ENCODE peak calls at places on chromosomes 4 and X, in nine cellular contexts. O is spleen; G is lower leg skin; Z is HFF-Myc; R is CD8-positive, alpha-beta T cell; Q is sigmoid colon; E is mesothelial cell of epicardium; U is fibroblast of pulmonary artery; J is fibroblast of the aortic adventitia. P is an unnamed sample.

GRCh38 chr4:99816611-99817309 is at the start of gene DAPP1:
- DNase-seq in O (peak), G (peak), Z (no peak), R (peak), Q (peak), E (no peak), U (no peak), J (no peak), P (peak)

GRCh38 chrX:30735839-30736238 is 82.6 kb downstream of the GK start:
- DNase-seq in O (no peak), G (no peak), Z (peak), R (peak), Q (no peak), E (peak), U (peak), J (peak), P (peak)

GRCh38 chr4:175369087-175369486 is 443.0 kb downstream of the GPM6A start:
- DNase-seq in O (no peak), G (no peak), Z (peak), R (no peak), Q (no peak), E (no peak), U (peak), J (peak), P (no peak)

GRCh38 chr4:48879561-48880442 is 26.8 kb downstream of the OCIAD2 start:
- DNase-seq in O (no peak), G (no peak), Z (no peak), R (no peak), Q (no peak), E (no peak), U (no peak), J (no peak), P (no peak)

GRCh38 chr4:101244349-101244748 is 103.0 kb downstream of the PPP3CA start:
- DNase-seq in O (no peak), G (no peak), Z (no peak), R (no peak), Q (no peak), E (no peak), U (no peak), J (no peak), P (no peak)

GRCh38 chr4:132614682-132615081 is 534.4 kb upstream of the PCDH10 start:
- DNase-seq in O (no peak), G (no peak), Z (no peak), R (no peak), Q (no peak), E (no peak), U (peak), J (peak), P (no peak)

GRCh38 chr4:146638801-146639351 is at the start of gene POU4F2:
- DNase-seq in O (no peak), G (no peak), Z (no peak), R (no peak), Q (no peak), E (peak), U (peak), J (no peak), P (no peak)

GRCh38 chr4:178823673-178824072 is 1381.4 kb upstream of the AGA start:
- DNase-seq in O (no peak), G (no peak), Z (no peak), R (no peak), Q (no peak), E (no peak), U (no peak), J (no peak), P (no peak)

GRCh38 chr4:8433181-8433580 is 7.3 kb downstream of the ACOX3 start:
- DNase-seq in O (no peak), G (no peak), Z (no peak), R (no peak), Q (no peak), E (no peak), U (no peak), J (no peak), P (no peak)

GRCh38 chr4:2649604-2650114 is 106.5 kb downstream of the TNIP2 start:
- DNase-seq in O (no peak), G (peak), Z (no peak), R (no peak), Q (peak), E (peak), U (no peak), J (no peak), P (no peak)

GRCh38 chr4:176660561-176660960 is 132.2 kb downstream of the VEGFC start:
- DNase-seq in O (no peak), G (no peak), Z (no peak), R (no peak), Q (no peak), E (no peak), U (no peak), J (no peak), P (no peak)

GRCh38 chr4:152479428-152480026 is 56.4 kb downstream of the FBXW7 start:
- DNase-seq in O (no peak), G (no peak), Z (no peak), R (no peak), Q (no peak), E (no peak), U (peak), J (peak), P (no peak)

GRCh38 chr4:25117274-25117673 is 43.0 kb downstream of the SEPSECS start:
- DNase-seq in O (no peak), G (no peak), Z (no peak), R (no peak), Q (no peak), E (no peak), U (no peak), J (no peak), P (no peak)

GRCh38 chrX:22060451-22060940 is 28.4 kb downstream of the PHEX start:
- DNase-seq in O (no peak), G (no peak), Z (no peak), R (no peak), Q (no peak), E (no peak), U (peak), J (peak), P (no peak)

GRCh38 chrX:8743126-8743732 is 11.3 kb upstream of the ANOS1 start:
- DNase-seq in O (peak), G (peak), Z (no peak), R (peak), Q (no peak), E (peak), U (peak), J (peak), P (peak)

GRCh38 chr4:147707892-147708672 is 23.8 kb upstream of the ARHGAP10 start:
- DNase-seq in O (no peak), G (no peak), Z (no peak), R (peak), Q (peak), E (no peak), U (peak), J (peak), P (no peak)

GRCh38 chr4:145619639-145619996 is 433 bp downstream of the MMAA start:
- DNase-seq in O (peak), G (peak), Z (peak), R (no peak), Q (peak), E (no peak), U (peak), J (peak), P (no peak)

GRCh38 chrX:6228720-6229119 is at the start of gene NLGN4X:
- DNase-seq in O (peak), G (no peak), Z (no peak), R (no peak), Q (no peak), E (no peak), U (no peak), J (no peak), P (no peak)

GRCh38 chr4:183356173-183356825 is 34.1 kb upstream of the CLDN24 start:
- DNase-seq in O (peak), G (peak), Z (no peak), R (no peak), Q (no peak), E (no peak), U (no peak), J (no peak), P (no peak)

GRCh38 chr4:99625369-99625768 is 32.3 kb downstream of the C4orf54 start:
- DNase-seq in O (no peak), G (no peak), Z (no peak), R (no peak), Q (no peak), E (no peak), U (no peak), J (no peak), P (no peak)

GRCh38 chr4:164304861-164305260 is 449.1 kb upstream of the SMIM31 start:
- DNase-seq in O (no peak), G (no peak), Z (no peak), R (no peak), Q (no peak), E (no peak), U (no peak), J (no peak), P (no peak)

GRCh38 chrX:147894332-147894870 is 17.3 kb upstream of the FMR1 start:
- DNase-seq in O (no peak), G (no peak), Z (no peak), R (no peak), Q (no peak), E (peak), U (peak), J (peak), P (no peak)

GRCh38 chr4:95694411-95694810 is 145.5 kb upstream of the PDHA2 start:
- DNase-seq in O (no peak), G (no peak), Z (no peak), R (no peak), Q (no peak), E (no peak), U (peak), J (no peak), P (no peak)

DNA sequence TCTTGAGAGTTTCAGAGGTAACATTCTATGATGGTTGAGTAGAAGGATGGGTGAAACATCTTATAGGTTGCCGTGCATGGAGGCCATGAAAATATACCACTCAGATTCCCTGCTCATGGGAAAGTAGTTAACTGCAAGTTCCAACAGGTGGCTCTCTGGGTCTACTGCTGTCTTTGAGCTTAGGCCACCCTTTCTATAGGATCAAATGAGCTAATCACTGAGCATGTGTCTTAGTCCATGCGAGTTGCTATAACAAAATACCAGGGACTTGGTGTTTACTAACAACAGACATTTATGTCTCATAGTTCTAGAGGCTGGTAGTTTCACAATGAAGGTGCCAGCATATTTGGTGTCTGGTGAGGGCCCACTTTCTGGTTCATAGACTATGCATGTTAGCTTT is 144.8 kb upstream of the UNC5C start:
- DNase-seq in O (no peak), G (no peak), Z (no peak), R (no peak), Q (no peak), E (no peak), U (peak), J (no peak), P (no peak)
- TF ChIP-seq CTCF in O (no peak), G (no peak), Z (no peak), R (no peak), Q (no peak), E (no peak), U (peak), J (no peak), P (no peak)

GRCh38 chr4:15414601-15415091 is 13.2 kb upstream of the C1QTNF7 start:
- DNase-seq in O (no peak), G (no peak), Z (no peak), R (no peak), Q (no peak), E (no peak), U (peak), J (peak), P (no peak)

GRCh38 chr4:15413010-15413622 is 14.7 kb upstream of the C1QTNF7 start:
- DNase-seq in O (no peak), G (no peak), Z (no peak), R (no peak), Q (no peak), E (no peak), U (peak), J (peak), P (no peak)

GRCh38 chr4:15405069-15405468 is 22.8 kb upstream of the C1QTNF7 start:
- DNase-seq in O (no peak), G (no peak), Z (no peak), R (no peak), Q (no peak), E (no peak), U (no peak), J (no peak), P (no peak)

GRCh38 chr4:15413623-15414019 is 14.2 kb upstream of the C1QTNF7 start:
- DNase-seq in O (no peak), G (no peak), Z (no peak), R (no peak), Q (no peak), E (no peak), U (no peak), J (no peak), P (no peak)

DNA sequence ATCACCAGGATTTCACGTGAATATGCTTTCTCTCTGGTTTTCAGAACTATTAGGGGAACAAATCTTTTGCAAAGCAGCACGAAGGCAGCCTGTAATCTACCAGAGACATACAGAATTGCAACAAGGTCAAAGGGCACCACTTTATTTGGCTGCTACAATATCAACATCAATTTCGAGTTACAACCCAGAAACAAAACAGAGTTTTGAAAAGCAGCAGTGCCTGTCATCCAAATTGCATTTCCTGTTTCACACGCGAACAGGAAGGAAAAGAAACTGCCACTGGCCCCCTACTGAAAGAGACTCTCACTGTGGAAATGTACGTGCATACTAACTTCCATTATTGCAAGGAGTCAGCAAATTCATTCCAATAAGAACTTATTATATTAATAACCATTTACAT is 17.1 kb upstream of the C1QTNF7 start:
- DNase-seq in O (no peak), G (no peak), Z (no peak), R (no peak), Q (no peak), E (no peak), U (peak), J (no peak), P (no peak)
- TF ChIP-seq CTCF in O (peak), G (no peak), Z (no peak), R (no peak), Q (no peak), E (no peak), U (no peak), J (no peak), P (no peak)

GRCh38 chrX:49282647-49283011 is 13.0 kb downstream of the PPP1R3F start:
- DNase-seq in O (peak), G (peak), Z (peak), R (no peak), Q (peak), E (no peak), U (peak), J (peak), P (no peak)
- TF ChIP-seq CTCF in O (no peak), G (no peak), Z (peak), R (no peak), Q (no peak), E (no peak), U (peak), J (peak), P (no peak)

DNA sequence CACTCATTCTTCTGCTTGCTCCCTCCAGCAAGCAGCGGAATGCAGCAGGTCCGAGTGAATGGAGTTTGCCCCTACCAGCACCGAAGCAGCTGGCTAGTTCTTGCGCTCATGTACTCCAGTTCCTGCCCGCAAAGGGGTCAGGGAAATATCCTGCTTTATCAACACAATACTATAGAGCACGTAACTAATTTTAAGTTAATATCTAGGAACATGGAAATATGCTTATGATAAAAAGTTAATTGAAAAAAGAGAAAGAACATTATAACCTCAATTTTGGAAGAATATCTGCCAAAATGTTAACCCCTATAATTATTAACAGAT is 195.6 kb downstream of the SNCA start:
- DNase-seq in O (no peak), G (no peak), Z (no peak), R (no peak), Q (no peak), E (no peak), U (no peak), J (no peak), P (no peak)
- TF ChIP-seq CTCF in O (no peak), G (no peak), Z (no peak), R (no peak), Q (no peak), E (no peak), U (no peak), J (no peak), P (no peak)

GRCh38 chrX:121336831-121337421 is 289.5 kb downstream of the GLUD2 start:
- DNase-seq in O (no peak), G (no peak), Z (no peak), R (no peak), Q (no peak), E (no peak), U (no peak), J (no peak), P (no peak)

GRCh38 chrX:121333942-121334341 is 286.5 kb downstream of the GLUD2 start:
- DNase-seq in O (no peak), G (no peak), Z (no peak), R (no peak), Q (no peak), E (no peak), U (no peak), J (no peak), P (no peak)
- TF ChIP-seq CTCF in O (no peak), G (no peak), Z (no peak), R (no peak), Q (no peak), E (no peak), U (no peak), J (no peak), P (no peak)

GRCh38 chrX:129678176-129678880 is 23.6 kb upstream of the APLN start:
- DNase-seq in O (peak), G (no peak), Z (no peak), R (peak), Q (peak), E (no peak), U (no peak), J (no peak), P (peak)
- TF ChIP-seq CTCF in O (peak), G (no peak), Z (no peak), R (peak), Q (no peak), E (no peak), U (no peak), J (no peak), P (no peak)

GRCh38 chrX:111779582-111779981 is 96.4 kb upstream of the TRPC5OS start:
- DNase-seq in O (no peak), G (no peak), Z (no peak), R (no peak), Q (no peak), E (no peak), U (no peak), J (no peak), P (no peak)
- TF ChIP-seq CTCF in O (no peak), G (no peak), Z (no peak), R (no peak), Q (no peak), E (no peak), U (no peak), J (no peak), P (no peak)

DNA sequence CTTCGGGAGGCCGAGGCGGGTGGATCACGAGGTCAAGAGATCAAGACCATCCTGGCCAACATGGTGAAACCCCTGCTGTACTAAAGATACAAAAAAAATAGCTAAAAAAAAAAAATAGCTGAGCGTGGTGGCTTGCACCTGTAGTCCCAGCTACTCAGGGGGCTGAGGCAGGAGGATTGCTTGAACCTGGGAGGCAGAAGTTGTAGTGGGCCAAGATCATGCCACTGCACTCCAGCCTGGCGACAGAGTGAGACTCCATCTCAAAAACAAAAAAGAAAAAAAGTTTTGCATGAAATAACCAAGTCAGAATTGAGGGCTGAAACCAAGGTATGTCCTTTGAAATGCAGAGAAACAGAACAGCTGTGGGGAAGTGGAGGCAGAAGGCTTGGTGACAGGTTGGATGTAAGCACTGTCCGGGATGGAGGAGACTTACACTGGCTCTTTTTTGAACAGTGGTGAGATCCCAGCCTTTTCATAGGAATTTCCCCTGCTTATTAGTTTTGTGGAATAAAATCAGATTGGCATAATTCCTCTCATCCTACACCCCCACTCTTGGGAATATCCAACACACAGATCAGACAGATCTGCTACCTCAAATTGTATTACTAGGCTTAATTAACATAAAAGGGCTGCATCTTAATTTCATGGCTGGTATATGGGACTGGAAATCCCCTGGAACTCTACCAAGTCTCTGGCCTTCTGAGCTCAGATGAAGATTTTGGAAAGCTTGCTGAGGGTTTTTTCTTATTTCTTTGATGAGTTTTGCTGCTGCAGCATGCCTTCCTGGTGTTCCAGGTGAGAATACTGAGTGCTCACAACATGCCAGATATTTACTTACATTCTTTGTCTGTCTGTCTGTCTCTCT is 18.8 kb upstream of the C4orf36 start:
- DNase-seq in O (no peak), G (no peak), Z (no peak), R (no peak), Q (no peak), E (no peak), U (peak), J (peak), P (no peak)
- TF ChIP-seq CTCF in O (no peak), G (no peak), Z (no peak), R (no peak), Q (no peak), E (no peak), U (no peak), J (no peak), P (no peak)

DNA sequence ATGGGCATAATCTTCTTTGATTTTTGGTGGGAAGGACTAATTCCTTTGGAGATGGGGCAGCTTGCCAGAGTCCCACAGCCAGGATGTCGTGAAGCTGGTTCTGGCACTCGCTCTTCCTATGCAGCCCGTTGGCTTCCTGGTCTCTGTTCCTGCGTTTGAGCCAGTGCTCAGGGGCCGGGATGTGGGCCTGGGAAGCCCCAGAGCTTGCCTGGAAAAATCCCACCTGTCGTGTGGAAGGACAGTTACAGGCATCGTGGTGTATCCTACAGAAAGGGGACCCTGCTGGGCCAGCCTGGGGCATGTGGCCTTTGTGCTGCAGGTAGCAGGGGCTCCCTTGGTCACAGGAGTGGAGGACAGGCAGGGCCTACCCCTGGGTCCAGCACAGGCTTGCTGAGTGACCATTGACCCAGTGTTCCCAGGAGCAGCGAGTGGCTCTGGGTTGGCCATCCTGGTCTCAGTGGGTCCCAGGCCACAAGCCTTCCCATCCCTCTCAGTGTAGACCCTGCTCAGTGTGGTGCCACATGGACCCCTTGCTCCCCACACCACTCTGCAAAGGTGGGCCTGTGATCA is 50.2 kb downstream of the ADRA2C start:
- DNase-seq in O (no peak), G (no peak), Z (no peak), R (no peak), Q (no peak), E (no peak), U (no peak), J (no peak), P (no peak)
- TF ChIP-seq CTCF in O (no peak), G (no peak), Z (no peak), R (no peak), Q (no peak), E (no peak), U (no peak), J (no peak), P (no peak)

P was measured in activated B cell treated with CpG ODN at 0.5 μM for 24 hours.